ENCODE peak calls at places on chromosomes 4 and X, in five cellular contexts. One of them, this sample, is unnamed.

GRCh38 chr4:13541720-13542576 is 2.4 kb downstream of the NKX3-2 start:
- DNase-seq in heart left ventricle: no peak
- DNase-seq in dermis blood vessel endothelial cell: no peak
- DNase-seq in Ammon's horn: no peak
- DNase-seq in pancreas: peak
- DNase-seq in this sample: no peak

GRCh38 chr4:95124906-95125504 is 367.2 kb downstream of the BMPR1B start:
- DNase-seq in heart left ventricle: no peak
- DNase-seq in dermis blood vessel endothelial cell: peak
- DNase-seq in Ammon's horn: peak
- DNase-seq in pancreas: no peak
- DNase-seq in this sample: peak

GRCh38 chr4:65747386-65747785 is 77.1 kb upstream of the EPHA5 start:
- DNase-seq in heart left ventricle: no peak
- DNase-seq in dermis blood vessel endothelial cell: no peak
- DNase-seq in Ammon's horn: no peak
- DNase-seq in pancreas: no peak
- DNase-seq in this sample: peak

GRCh38 chrX:112851806-112852205 is 11.2 kb upstream of the AMOT start:
- DNase-seq in heart left ventricle: no peak
- DNase-seq in dermis blood vessel endothelial cell: no peak
- DNase-seq in Ammon's horn: no peak
- DNase-seq in pancreas: no peak
- DNase-seq in this sample: no peak

GRCh38 chrX:729583-730409 is 99.2 kb downstream of the SHOX start:
- DNase-seq in heart left ventricle: no peak
- DNase-seq in dermis blood vessel endothelial cell: no peak
- DNase-seq in Ammon's horn: no peak
- DNase-seq in pancreas: no peak
- DNase-seq in this sample: no peak

GRCh38 chr4:78517050-78517652 is 34.4 kb upstream of the ANXA3 start:
- DNase-seq in heart left ventricle: no peak
- DNase-seq in dermis blood vessel endothelial cell: peak
- DNase-seq in Ammon's horn: peak
- DNase-seq in pancreas: no peak
- DNase-seq in this sample: peak

GRCh38 chr4:24794916-24795665 is at the start of gene SOD3:
- DNase-seq in heart left ventricle: peak
- DNase-seq in dermis blood vessel endothelial cell: peak
- DNase-seq in Ammon's horn: peak
- DNase-seq in pancreas: peak
- DNase-seq in this sample: peak

GRCh38 chr4:152715076-152715475 is 35.3 kb upstream of the TMEM154 start:
- DNase-seq in heart left ventricle: no peak
- DNase-seq in dermis blood vessel endothelial cell: no peak
- DNase-seq in Ammon's horn: no peak
- DNase-seq in pancreas: no peak
- DNase-seq in this sample: no peak

GRCh38 chrX:66408507-66408906 is 230.4 kb downstream of the EDA2R start:
- DNase-seq in heart left ventricle: no peak
- DNase-seq in dermis blood vessel endothelial cell: no peak
- DNase-seq in Ammon's horn: no peak
- DNase-seq in pancreas: no peak
- DNase-seq in this sample: no peak

GRCh38 chr4:151238477-151238876 is 38.5 kb upstream of the PRSS48 start:
- DNase-seq in heart left ventricle: no peak
- DNase-seq in dermis blood vessel endothelial cell: peak
- DNase-seq in Ammon's horn: peak
- DNase-seq in pancreas: no peak
- DNase-seq in this sample: peak

GRCh38 chr4:5050520-5050955 is 742 bp upstream of the STK32B start:
- DNase-seq in heart left ventricle: peak
- DNase-seq in dermis blood vessel endothelial cell: peak
- DNase-seq in Ammon's horn: peak
- DNase-seq in pancreas: peak
- DNase-seq in this sample: peak

GRCh38 chr4:9765091-9765490 is 16.3 kb upstream of the DRD5 start:
- DNase-seq in heart left ventricle: no peak
- DNase-seq in dermis blood vessel endothelial cell: peak
- DNase-seq in Ammon's horn: peak
- DNase-seq in pancreas: no peak
- DNase-seq in this sample: peak